ENCODE peak calls at places on chromosomes 16 and 17, in five cellular contexts. K is mammary epithelial cell, M is H9, U is GM12878, J is fibroblast of lung. Z is an unnamed sample.

GRCh38 chr17:80006339-80006720 is 29.3 kb downstream of the TBC1D16 start:
- DNase-seq in K (no peak), M (no peak), U (no peak), J (no peak), Z (no peak)

GRCh38 chr16:66188786-66189725 is 177.4 kb upstream of the CDH5 start:
- DNase-seq in K (no peak), M (no peak), U (no peak), J (peak), Z (no peak)

GRCh38 chr17:66684716-66685115 is 150.2 kb upstream of the CACNG5 start:
- DNase-seq in K (no peak), M (no peak), U (no peak), J (no peak), Z (no peak)

GRCh38 chr17:56441331-56441730 is 152.2 kb upstream of the NOG start:
- DNase-seq in K (peak), M (no peak), U (no peak), J (peak), Z (peak)

GRCh38 chr16:56988948-56989945 is at the start of gene NLRC5:
- DNase-seq in K (peak), M (peak), U (no peak), J (peak), Z (peak)

GRCh38 chr16:89051521-89052166 is 42.0 kb upstream of the ACSF3 start:
- DNase-seq in K (no peak), M (no peak), U (no peak), J (no peak), Z (no peak)

GRCh38 chr17:82531431-82531881 is 11.9 kb downstream of the FOXK2 start:
- DNase-seq in K (peak), M (no peak), U (no peak), J (peak), Z (peak)

GRCh38 chr17:1322014-1322428 is 42.6 kb downstream of the TRARG1 start:
- DNase-seq in K (no peak), M (no peak), U (no peak), J (no peak), Z (no peak)

GRCh38 chr17:27929990-27930389 is 36.8 kb upstream of the LYRM9 start:
- DNase-seq in K (no peak), M (no peak), U (no peak), J (no peak), Z (no peak)

GRCh38 chr17:17886253-17886652 is 49.5 kb upstream of the SREBF1 start:
- DNase-seq in K (no peak), M (no peak), U (no peak), J (no peak), Z (no peak)

GRCh38 chr17:3688852-3689261 is 7.1 kb downstream of the P2RX5 start:
- DNase-seq in K (no peak), M (no peak), U (no peak), J (no peak), Z (no peak)

GRCh38 chr17:7851438-7852261 is 3.2 kb upstream of the TMEM88 start:
- DNase-seq in K (peak), M (peak), U (peak), J (peak), Z (peak)

GRCh38 chr16:3690991-3691720 is 26.2 kb downstream of the TRAP1 start:
- DNase-seq in K (no peak), M (no peak), U (no peak), J (peak), Z (peak)

GRCh38 chr16:2237552-2238395 is 1.5 kb downstream of the DNASE1L2 start:
- DNase-seq in K (no peak), M (peak), U (no peak), J (no peak), Z (no peak)

GRCh38 chr17:42224651-42225050 is 30.4 kb upstream of the GHDC start:
- DNase-seq in K (no peak), M (no peak), U (no peak), J (no peak), Z (no peak)

GRCh38 chr17:6753006-6753445 is 2.8 kb upstream of the XAF1 start:
- DNase-seq in K (peak), M (peak), U (no peak), J (peak), Z (peak)

GRCh38 chr16:78676351-78676750 is 576.9 kb downstream of the WWOX start:
- DNase-seq in K (no peak), M (no peak), U (no peak), J (no peak), Z (no peak)

GRCh38 chr17:82913304-82914043 is 73.7 kb upstream of the ZNF750 start:
- DNase-seq in K (no peak), M (no peak), U (no peak), J (no peak), Z (no peak)

GRCh38 chr17:55607736-55608341 is 96.6 kb upstream of the SMIM36 start:
- DNase-seq in K (no peak), M (no peak), U (no peak), J (peak), Z (peak)

GRCh38 chr17:3735515-3735914 is 11.8 kb downstream of the HASPIN start:
- DNase-seq in K (no peak), M (no peak), U (no peak), J (peak), Z (no peak)

GRCh38 chr16:13148294-13148693 is 246.9 kb downstream of the SHISA9 start:
- DNase-seq in K (no peak), M (no peak), U (no peak), J (no peak), Z (no peak)

GRCh38 chr16:15874745-15875314 is 13.6 kb downstream of the CEP20 start:
- DNase-seq in K (peak), M (peak), U (no peak), J (peak), Z (peak)

GRCh38 chr16:70582280-70582978 is 58.8 kb downstream of the SF3B3 start:
- DNase-seq in K (no peak), M (no peak), U (no peak), J (no peak), Z (peak)

GRCh38 chr17:31061678-31062077 is 33.1 kb upstream of the NF1 start:
- DNase-seq in K (no peak), M (peak), U (no peak), J (no peak), Z (peak)

GRCh38 chr17:21253646-21254441 is 634 bp upstream of the NATD1 start:
- DNase-seq in K (peak), M (no peak), U (no peak), J (no peak), Z (no peak)

GRCh38 chr17:77451271-77451893 is 310.6 kb downstream of the SEC14L1 start:
- DNase-seq in K (peak), M (peak), U (no peak), J (peak), Z (peak)

GRCh38 chr17:21841839-21842238 is 149.5 kb downstream of the KCNJ18 start:
- DNase-seq in K (no peak), M (no peak), U (no peak), J (no peak), Z (no peak)

GRCh38 chr16:66857437-66857836 is 13.2 kb downstream of the CA7 start:
- DNase-seq in K (no peak), M (no peak), U (no peak), J (no peak), Z (no peak)

GRCh38 chr17:31596382-31597323 is 205.2 kb downstream of the RAB11FIP4 start:
- DNase-seq in K (peak), M (peak), U (peak), J (peak), Z (peak)

GRCh38 chr17:27612160-27612767 is 18.7 kb upstream of the LGALS9 start:
- DNase-seq in K (no peak), M (no peak), U (no peak), J (no peak), Z (peak)

GRCh38 chr16:10558746-10559641 is 21.4 kb downstream of the EMP2 start:
- DNase-seq in K (peak), M (no peak), U (no peak), J (peak), Z (peak)

GRCh38 chr17:66468241-66469087 is 166.1 kb downstream of the PRKCA start:
- DNase-seq in K (peak), M (no peak), U (peak), J (no peak), Z (peak)

GRCh38 chr17:36608280-36608679 is 6.9 kb downstream of the MRM1 start:
- DNase-seq in K (no peak), M (no peak), U (no peak), J (no peak), Z (no peak)

GRCh38 chr17:3710951-3711383 is 12.7 kb upstream of the HASPIN start:
- DNase-seq in K (peak), M (peak), U (peak), J (peak), Z (peak)

GRCh38 chr17:19264681-19265080 is 27.5 kb downstream of the EPN2 start:
- DNase-seq in K (no peak), M (no peak), U (no peak), J (no peak), Z (no peak)

GRCh38 chr16:63618896-63619295 is 1503.0 kb downstream of the CDH11 start:
- DNase-seq in K (no peak), M (no peak), U (no peak), J (no peak), Z (no peak)

GRCh38 chr17:57956311-57957119 is 1.3 kb upstream of the CUEDC1 start:
- DNase-seq in K (no peak), M (peak), U (peak), J (no peak), Z (no peak)

GRCh38 chr16:89315791-89316581 is 98.5 kb downstream of the ZNF778 start:
- DNase-seq in K (peak), M (no peak), U (peak), J (peak), Z (peak)

DNA sequence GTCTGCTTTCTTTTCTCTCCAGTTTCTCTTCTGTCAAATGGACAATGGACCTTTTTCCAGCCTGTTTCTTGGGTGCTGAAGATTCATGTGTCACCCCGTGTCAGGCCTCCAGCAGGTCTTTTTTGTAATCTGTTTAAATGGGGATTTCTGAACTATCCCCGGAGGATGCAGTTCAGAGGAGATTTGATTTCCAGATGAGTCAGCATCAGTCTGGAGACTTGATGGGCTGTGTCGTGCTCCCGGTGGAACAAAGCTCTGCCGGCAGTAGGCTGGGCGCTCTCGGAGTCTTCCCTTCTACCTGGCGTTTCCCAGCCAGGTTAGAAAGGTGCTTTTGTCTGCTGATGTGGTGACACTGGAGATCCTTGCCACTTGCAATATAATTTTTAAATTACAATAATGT is 440.6 kb downstream of the HS3ST3B1 start:
- DNase-seq in K (peak), M (no peak), U (no peak), J (no peak), Z (peak)
- H2AFZ ChIP-seq in K (no peak), M (no peak), U (no peak), J (no peak), Z (no peak)

GRCh38 chr16:59971264-59971663 is 1237.1 kb upstream of the GOT2 start:
- DNase-seq in K (peak), M (no peak), U (no peak), J (no peak), Z (no peak)
- H2AFZ ChIP-seq in K (peak), M (no peak), U (no peak), J (no peak), Z (no peak)

DNA sequence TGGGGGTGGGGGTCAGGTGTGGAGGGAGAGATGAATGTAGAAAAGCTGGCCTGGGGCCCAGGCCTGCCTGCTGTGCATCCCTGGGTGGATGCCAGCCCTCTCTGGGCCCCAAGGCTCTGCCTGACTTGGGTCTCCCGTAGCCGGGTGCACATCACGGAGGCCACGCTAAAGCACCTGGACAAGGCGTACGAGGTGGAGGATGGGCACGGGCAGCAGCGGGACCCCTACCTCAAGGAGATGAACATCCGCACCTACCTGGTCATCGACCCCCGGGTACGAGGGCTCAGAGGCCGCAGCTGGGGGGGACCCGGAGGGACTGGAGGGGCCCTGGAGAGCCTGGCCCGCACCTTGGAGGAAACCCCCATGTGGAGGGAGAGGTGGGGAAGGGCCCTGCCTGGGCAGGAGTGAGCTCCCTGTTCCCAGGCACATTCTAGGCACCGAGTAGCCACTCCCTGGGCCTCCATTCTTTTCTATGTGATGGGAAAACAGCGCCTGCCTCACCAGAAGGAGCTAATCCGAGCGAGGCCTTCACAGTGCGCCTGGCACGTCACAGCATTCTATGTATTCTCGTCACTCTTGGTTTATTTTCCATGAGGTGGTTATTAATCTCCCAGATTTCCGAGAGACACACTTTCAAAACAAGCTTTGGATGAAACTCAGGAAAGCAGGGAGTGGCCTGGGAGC is 34.7 kb downstream of the ADCY7 start:
- DNase-seq in K (no peak), M (no peak), U (no peak), J (peak), Z (peak)
- H2AFZ ChIP-seq in K (peak), M (no peak), U (no peak), J (no peak), Z (peak)

DNA sequence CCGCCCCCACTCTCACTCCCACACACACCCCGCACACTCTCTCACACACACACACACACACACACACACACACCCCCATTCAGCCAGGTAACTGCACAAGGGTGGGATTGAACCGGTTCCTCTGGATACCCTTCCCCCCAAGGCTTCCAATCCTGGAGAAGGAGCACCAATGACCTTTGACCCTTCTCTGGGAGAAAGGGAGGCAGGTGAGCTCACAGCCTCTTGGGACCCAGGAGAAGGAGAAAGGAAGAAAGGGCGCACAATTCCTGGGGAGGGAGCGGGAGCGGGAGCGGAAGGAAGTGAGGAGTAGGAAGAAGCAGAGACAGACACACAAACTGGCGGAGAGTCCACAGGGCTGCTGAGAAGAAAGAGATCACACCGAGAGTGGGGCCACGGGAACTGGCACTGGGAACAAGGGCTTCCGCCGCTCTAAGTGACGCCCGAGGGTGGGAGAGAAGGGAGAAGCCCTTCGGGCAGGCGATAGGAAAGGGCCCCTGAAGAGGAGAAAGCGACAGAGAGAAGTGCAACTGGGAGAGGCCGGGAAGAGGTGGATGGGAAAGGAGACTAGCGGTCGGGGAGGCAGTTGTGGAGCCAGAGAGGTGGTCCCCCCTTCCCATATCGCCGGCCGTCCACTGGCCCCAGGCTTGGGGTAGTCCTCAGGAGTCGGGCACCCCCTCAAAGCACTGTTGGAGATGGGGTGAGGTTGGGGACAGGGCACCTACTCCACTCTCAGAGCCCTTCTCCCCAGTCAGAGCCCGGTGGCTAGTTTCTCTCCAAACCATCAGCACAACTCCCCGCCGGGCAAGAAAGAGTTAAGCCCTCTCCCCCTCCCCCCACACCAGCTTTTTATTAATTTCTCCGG is 1.3 kb downstream of the SAMD14 start:
- DNase-seq in K (no peak), M (peak), U (no peak), J (no peak), Z (peak)
- H2AFZ ChIP-seq in K (no peak), M (no peak), U (no peak), J (peak), Z (peak)

DNA sequence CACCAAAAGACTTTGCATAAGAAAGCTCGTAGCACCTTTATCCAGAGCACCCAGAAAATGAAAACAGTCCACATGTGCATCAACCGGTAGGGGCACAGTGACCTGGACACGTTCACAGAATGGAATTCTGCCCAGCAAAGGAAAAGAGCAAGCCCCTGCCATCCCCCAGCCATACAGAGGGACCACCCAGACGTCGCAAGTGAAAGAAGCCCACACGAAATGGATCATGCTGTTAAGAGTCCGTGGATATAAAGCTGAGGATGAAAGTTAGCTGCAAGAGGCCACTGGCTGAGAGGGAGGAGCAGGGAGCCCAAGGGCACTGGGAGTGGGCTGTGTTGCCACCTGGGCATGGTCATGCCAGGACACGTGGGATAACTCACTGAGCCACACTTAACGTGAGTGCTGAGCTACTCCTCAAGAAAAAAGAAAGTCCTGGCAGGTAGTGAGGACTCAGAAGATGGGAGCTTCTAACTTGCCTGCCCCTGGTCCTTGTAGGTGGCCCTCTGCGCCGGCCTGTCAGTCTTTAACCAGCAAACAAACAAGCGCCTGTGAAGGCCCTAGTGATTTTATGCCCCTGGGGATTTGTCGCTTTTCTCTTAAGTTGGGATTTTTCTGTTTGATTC is 190.7 kb downstream of the C16orf95 start:
- DNase-seq in K (peak), M (no peak), U (no peak), J (no peak), Z (no peak)
- H2AFZ ChIP-seq in K (peak), M (no peak), U (no peak), J (no peak), Z (no peak)

GRCh38 chr17:69147460-69147859 is 5.8 kb upstream of the ABCA6 start:
- DNase-seq in K (no peak), M (no peak), U (no peak), J (no peak), Z (no peak)
- H2AFZ ChIP-seq in K (no peak), M (no peak), U (no peak), J (no peak), Z (no peak)

Z was measured in GM23248.